ENCODE peak calls at places on chromosomes 16 and 17, in five cellular contexts. A is nephron progenitor cell, R is cardiac muscle cell, K is fibroblast of mammary gland, V is endothelial cell of umbilical vein. X is an unnamed sample.

GRCh38 chr16:77304883-77305282 is 105.7 kb downstream of the SYCE1L start:
- DNase-seq in A (no peak), R (no peak), K (no peak), V (no peak), X (no peak)

GRCh38 chr16:67235816-67236547 is 9.1 kb downstream of the TMEM208 start:
- DNase-seq in A (no peak), R (no peak), K (no peak), V (no peak), X (no peak)

GRCh38 chr17:55674107-55674506 is 48.6 kb downstream of the TMEM100 start:
- DNase-seq in A (no peak), R (no peak), K (peak), V (no peak), X (no peak)

GRCh38 chr16:15950167-15950854 is 895 bp downstream of the ABCC1 start:
- DNase-seq in A (peak), R (peak), K (peak), V (peak), X (no peak)

GRCh38 chr16:89381788-89382187 is 108.6 kb downstream of the ANKRD11 start:
- DNase-seq in A (no peak), R (no peak), K (no peak), V (no peak), X (no peak)

GRCh38 chr17:59844884-59845594 is 47.7 kb downstream of the TUBD1 start:
- DNase-seq in A (no peak), R (no peak), K (peak), V (peak), X (no peak)

GRCh38 chr17:5509482-5509881 is 23.1 kb downstream of the MIS12 start:
- DNase-seq in A (no peak), R (no peak), K (peak), V (no peak), X (no peak)

GRCh38 chr17:77914440-77915254 is 43.9 kb upstream of the TNRC6C start:
- DNase-seq in A (no peak), R (no peak), K (no peak), V (no peak), X (no peak)

GRCh38 chr17:82449136-82449882 is 1.2 kb downstream of the CYBC1 start:
- DNase-seq in A (no peak), R (no peak), K (no peak), V (no peak), X (no peak)

GRCh38 chr16:65769776-65770438 is 596.6 kb upstream of the CDH5 start:
- DNase-seq in A (no peak), R (no peak), K (no peak), V (peak), X (no peak)

GRCh38 chr16:15879255-15879804 is 9.1 kb downstream of the CEP20 start:
- DNase-seq in A (no peak), R (no peak), K (peak), V (peak), X (no peak)

GRCh38 chr16:54362801-54363200 is 76.2 kb upstream of the IRX3 start:
- DNase-seq in A (no peak), R (no peak), K (no peak), V (no peak), X (no peak)

GRCh38 chr16:56643080-56643778 is 4.8 kb downstream of the MT1A start:
- DNase-seq in A (peak), R (peak), K (peak), V (no peak), X (no peak)
- TF ChIP-seq CTCF in A (no peak), R (peak), K (peak), V (no peak), X (peak)

GRCh38 chr17:15031971-15032370 is 233.2 kb downstream of the PMP22 start:
- DNase-seq in A (no peak), R (no peak), K (no peak), V (no peak), X (no peak)

GRCh38 chr17:15026088-15026487 is 239.0 kb downstream of the PMP22 start:
- DNase-seq in A (no peak), R (no peak), K (no peak), V (no peak), X (no peak)

GRCh38 chr17:15027853-15028252 is 237.3 kb downstream of the PMP22 start:
- DNase-seq in A (no peak), R (no peak), K (no peak), V (no peak), X (no peak)

GRCh38 chr17:15023589-15023988 is 241.5 kb downstream of the PMP22 start:
- DNase-seq in A (no peak), R (no peak), K (peak), V (no peak), X (no peak)

GRCh38 chr17:15029469-15029868 is 235.7 kb downstream of the PMP22 start:
- DNase-seq in A (no peak), R (no peak), K (no peak), V (no peak), X (no peak)
- TF ChIP-seq CTCF in A (no peak), R (no peak), K (peak), V (no peak), X (peak)

GRCh38 chr16:27268376-27269299 is at the start of gene NSMCE1:
- DNase-seq in A (peak), R (peak), K (peak), V (peak), X (peak)
- TF ChIP-seq CTCF in A (no peak), R (no peak), K (peak), V (peak), X (no peak)

GRCh38 chr16:85172465-85173071 is 60.3 kb upstream of the CIBAR2 start:
- DNase-seq in A (peak), R (peak), K (peak), V (peak), X (no peak)
- TF ChIP-seq CTCF in A (no peak), R (peak), K (peak), V (peak), X (peak)

GRCh38 chr16:19092653-19093410 is 20.9 kb upstream of the ITPRIPL2 start:
- DNase-seq in A (no peak), R (no peak), K (no peak), V (no peak), X (no peak)

GRCh38 chr16:19095699-19096098 is 18.1 kb upstream of the ITPRIPL2 start:
- DNase-seq in A (no peak), R (no peak), K (no peak), V (no peak), X (no peak)

GRCh38 chr16:19098173-19098572 is 15.6 kb upstream of the ITPRIPL2 start:
- DNase-seq in A (no peak), R (no peak), K (no peak), V (no peak), X (no peak)

GRCh38 chr16:19093631-19094541 is 19.9 kb upstream of the ITPRIPL2 start:
- DNase-seq in A (no peak), R (no peak), K (no peak), V (no peak), X (no peak)

GRCh38 chr16:19094542-19095365 is 19.0 kb upstream of the ITPRIPL2 start:
- DNase-seq in A (no peak), R (no peak), K (no peak), V (no peak), X (no peak)
- TF ChIP-seq CTCF in A (no peak), R (peak), K (peak), V (no peak), X (no peak)

DNA sequence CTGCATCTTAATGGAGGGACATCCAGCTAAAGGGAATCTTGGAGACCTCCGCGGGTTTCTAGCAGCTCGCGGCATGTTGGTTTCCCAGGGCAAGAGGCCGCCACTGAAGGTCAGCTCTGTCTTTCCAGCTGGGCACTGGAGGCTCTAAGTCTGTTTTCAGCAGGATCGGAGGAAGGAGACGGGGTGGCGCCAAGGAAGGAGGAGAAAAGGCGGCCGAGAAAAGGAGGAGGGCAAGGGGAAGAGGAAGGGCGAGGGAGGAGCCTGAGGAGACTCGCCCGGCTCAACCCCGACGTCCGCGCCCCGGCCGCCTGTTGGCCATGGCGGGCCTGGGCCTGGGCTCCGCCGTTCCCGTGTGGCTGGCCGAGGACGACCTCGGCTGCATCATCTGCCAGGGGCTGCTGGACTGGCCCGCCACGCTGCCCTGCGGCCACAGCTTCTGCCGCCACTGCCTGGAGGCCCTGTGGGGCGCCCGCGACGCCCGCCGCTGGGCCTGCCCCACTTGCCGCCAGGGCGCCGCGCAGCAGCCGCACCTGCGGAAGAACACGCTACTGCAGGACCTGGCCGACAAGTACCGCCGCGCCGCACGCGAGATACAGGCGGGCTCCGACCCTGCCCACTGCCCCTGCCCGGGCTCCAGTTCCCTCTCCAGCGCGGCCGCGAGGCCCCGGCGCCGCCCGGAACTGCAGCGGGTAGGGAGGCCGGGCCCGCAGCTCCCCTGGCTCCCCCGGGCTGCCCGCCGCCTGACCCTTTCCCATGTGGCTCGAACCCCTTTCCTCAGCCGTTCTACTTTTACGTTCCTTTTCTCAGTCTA is at the start of gene RNF135:
- DNase-seq in A (peak), R (peak), K (peak), V (peak), X (peak)
- TF ChIP-seq CTCF in A (no peak), R (no peak), K (no peak), V (peak), X (peak)

GRCh38 chr17:1648582-1649115 is 1.0 kb downstream of the RILP start:
- DNase-seq in A (peak), R (peak), K (peak), V (peak), X (peak)

GRCh38 chr17:1649844-1650409 is at the start of gene RILP:
- DNase-seq in A (peak), R (peak), K (peak), V (peak), X (no peak)

GRCh38 chr17:1646199-1646875 is 805 bp upstream of the SCARF1 start:
- DNase-seq in A (no peak), R (no peak), K (no peak), V (no peak), X (no peak)

GRCh38 chr17:1649116-1649843 is 386 bp downstream of the RILP start:
- DNase-seq in A (no peak), R (peak), K (peak), V (peak), X (no peak)

GRCh38 chr17:1647802-1648581 is 1.7 kb downstream of the RILP start:
- DNase-seq in A (no peak), R (peak), K (no peak), V (peak), X (no peak)
- TF ChIP-seq CTCF in A (no peak), R (peak), K (peak), V (peak), X (no peak)

GRCh38 chr16:25109643-25110042 is 1.9 kb upstream of the LCMT1 start:
- DNase-seq in A (no peak), R (no peak), K (peak), V (peak), X (no peak)

GRCh38 chr16:25107466-25107792 is 4.1 kb upstream of the LCMT1 start:
- DNase-seq in A (no peak), R (no peak), K (no peak), V (no peak), X (no peak)

GRCh38 chr16:25108054-25108453 is 3.5 kb upstream of the LCMT1 start:
- DNase-seq in A (no peak), R (no peak), K (no peak), V (no peak), X (no peak)

GRCh38 chr16:25110392-25110947 is 1.1 kb upstream of the LCMT1 start:
- DNase-seq in A (no peak), R (no peak), K (no peak), V (no peak), X (no peak)

DNA sequence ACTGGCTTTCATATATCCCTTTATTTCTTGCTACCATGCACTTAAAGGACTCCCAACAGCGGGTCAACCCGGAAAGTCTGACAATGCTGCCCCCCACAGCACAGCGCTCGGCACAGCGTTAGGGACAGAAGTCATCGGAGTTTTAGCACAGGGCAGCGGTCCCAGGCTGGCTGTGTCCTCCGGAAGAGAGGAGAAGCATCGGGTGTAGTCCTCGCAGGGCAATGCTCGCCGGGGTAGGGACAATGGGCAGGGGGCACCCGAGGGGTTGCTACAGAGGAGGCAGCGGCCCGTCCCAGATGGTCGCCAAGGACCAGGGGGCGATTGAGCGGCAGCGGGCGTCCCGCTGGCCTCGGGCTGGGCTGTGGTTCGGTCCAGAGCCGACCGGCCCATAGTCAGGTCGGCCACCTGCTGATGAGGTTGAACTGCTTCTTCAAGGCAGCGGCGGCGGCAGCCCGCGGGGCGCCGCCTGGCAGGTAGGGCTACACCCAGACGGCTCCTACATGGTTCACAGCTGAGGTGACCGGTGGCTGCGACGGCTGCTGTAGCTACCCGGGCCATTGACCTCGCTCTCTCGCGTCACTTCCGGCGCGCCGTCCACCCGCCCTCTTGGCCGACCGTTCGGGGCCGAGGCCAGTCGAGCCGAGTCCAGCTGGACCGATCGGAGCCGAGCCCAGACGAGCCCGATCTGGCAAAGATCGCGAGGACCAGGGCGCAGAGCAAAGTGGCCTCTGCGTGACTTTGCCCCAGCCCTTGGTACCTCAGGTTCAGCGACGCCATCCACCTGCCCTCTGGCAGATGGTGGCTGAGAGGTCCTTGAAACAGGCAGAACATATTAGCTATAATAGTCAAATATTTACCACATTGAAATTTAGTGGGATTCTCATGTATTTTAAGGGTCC is 4.7 kb upstream of the LCMT1 start:
- DNase-seq in A (peak), R (peak), K (peak), V (peak), X (peak)
- TF ChIP-seq CTCF in A (no peak), R (peak), K (no peak), V (peak), X (peak)

DNA sequence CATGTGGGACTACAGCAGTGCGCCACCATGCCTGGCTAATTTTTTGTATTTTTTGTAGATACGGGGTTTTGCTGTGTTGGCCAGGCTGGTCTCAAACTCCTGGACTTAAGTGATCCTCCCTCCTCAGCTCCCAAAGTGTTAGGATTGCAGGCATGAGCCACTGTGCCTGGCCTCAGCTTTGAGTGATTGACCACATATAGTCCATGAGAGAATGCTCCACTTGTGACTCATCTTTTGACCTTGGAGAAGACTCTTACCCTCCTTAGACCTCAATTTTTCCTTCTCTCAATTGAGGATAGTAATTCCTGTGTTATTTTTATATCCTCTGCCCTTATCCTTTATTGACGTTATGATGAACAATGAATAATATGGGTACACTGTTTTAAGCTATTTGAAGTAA is 30.9 kb upstream of the DUSP14 start:
- DNase-seq in A (no peak), R (no peak), K (peak), V (no peak), X (no peak)
- TF ChIP-seq CTCF in A (no peak), R (no peak), K (no peak), V (no peak), X (no peak)

GRCh38 chr17:39863244-39863917 is 731 bp downstream of the IKZF3 start:
- DNase-seq in A (no peak), R (no peak), K (no peak), V (no peak), X (no peak)

GRCh38 chr17:39861235-39861634 is 2.9 kb downstream of the IKZF3 start:
- DNase-seq in A (no peak), R (no peak), K (no peak), V (no peak), X (no peak)

GRCh38 chr17:39866013-39866730 is 1.8 kb upstream of the ZPBP2 start:
- DNase-seq in A (no peak), R (no peak), K (no peak), V (no peak), X (no peak)

GRCh38 chr17:39867084-39867890 is 715 bp upstream of the ZPBP2 start:
- DNase-seq in A (no peak), R (no peak), K (no peak), V (no peak), X (no peak)

DNA sequence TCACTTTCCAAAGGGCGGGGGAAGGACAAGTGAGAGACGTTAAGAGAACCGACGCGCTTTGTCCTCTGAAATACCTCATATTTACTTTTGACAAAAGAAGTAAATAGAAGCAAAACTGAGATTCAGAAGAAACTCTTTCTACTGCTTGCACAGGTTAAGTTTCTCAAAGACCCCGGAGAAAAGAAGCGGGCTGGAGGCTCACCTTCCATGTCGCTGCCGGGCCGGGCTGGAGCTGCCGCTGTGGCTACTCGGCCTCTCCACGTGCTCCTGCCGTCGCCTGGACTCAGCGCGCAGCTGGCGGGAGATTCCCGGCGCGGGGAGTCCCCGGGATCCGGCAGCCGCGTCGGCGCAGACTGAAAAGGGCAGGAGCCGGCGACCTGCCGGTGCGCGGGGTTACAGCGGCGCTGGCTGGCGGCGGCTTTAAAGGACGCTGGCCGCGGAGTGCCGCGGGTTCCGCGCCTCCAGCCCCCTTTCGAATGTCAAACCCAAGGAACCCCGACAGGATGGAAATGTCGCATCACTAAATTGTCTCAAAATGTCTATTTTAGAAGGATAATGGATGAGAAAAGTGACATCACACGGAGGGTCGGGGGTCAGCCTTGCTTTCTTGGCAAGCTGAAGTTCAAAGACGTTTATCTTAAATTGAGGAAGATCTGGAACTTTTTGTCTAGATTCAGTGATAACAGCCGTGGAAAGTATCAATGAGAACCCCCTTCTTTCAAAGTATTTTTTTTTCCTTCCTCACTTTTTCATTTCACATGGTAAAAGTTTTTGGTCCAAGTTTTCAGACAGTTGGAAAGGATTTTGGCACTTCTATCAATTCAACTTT is at the start of gene IKZF3:
- DNase-seq in A (peak), R (peak), K (peak), V (peak), X (peak)
- TF ChIP-seq CTCF in A (no peak), R (no peak), K (no peak), V (no peak), X (no peak)